ENCODE peak calls at places on chromosomes 7 and 10, in six cellular contexts. One of them, this sample, is unnamed.

GRCh38 chr10:123634221-123634620 is 31.9 kb upstream of the GPR26 start:
- DNase-seq in mesenchymal stem cell: no peak
- DNase-seq in mesendoderm: no peak
- DNase-seq in H1: no peak
- DNase-seq in IMR-90: no peak
- DNase-seq in H9: no peak
- DNase-seq in this sample: no peak

GRCh38 chr7:132751282-132751647 is 175.0 kb upstream of the PLXNA4 start:
- DNase-seq in H9: no peak
- DNase-seq in mesendoderm: peak
- DNase-seq in H1: peak
- DNase-seq in mesenchymal stem cell: no peak
- DNase-seq in IMR-90: no peak
- DNase-seq in this sample: peak

GRCh38 chr7:146960747-146961416 is 844.3 kb downstream of the CNTNAP2 start:
- DNase-seq in mesendoderm: peak
- DNase-seq in IMR-90: no peak
- DNase-seq in H9: peak
- DNase-seq in H1: peak
- DNase-seq in mesenchymal stem cell: no peak
- DNase-seq in this sample: no peak

GRCh38 chr7:22393825-22394458 is 37.0 kb upstream of the RAPGEF5 start:
- DNase-seq in IMR-90: peak
- DNase-seq in mesendoderm: peak
- DNase-seq in mesenchymal stem cell: no peak
- DNase-seq in H9: no peak
- DNase-seq in H1: no peak
- DNase-seq in this sample: no peak

GRCh38 chr10:128861018-128861565 is 605.9 kb upstream of the MGMT start:
- DNase-seq in mesendoderm: no peak
- DNase-seq in H1: peak
- DNase-seq in H9: no peak
- DNase-seq in IMR-90: no peak
- DNase-seq in mesenchymal stem cell: no peak
- DNase-seq in this sample: no peak

GRCh38 chr10:44960482-44961230 is 1.1 kb downstream of the RASSF4 start:
- DNase-seq in H9: peak
- DNase-seq in mesenchymal stem cell: no peak
- DNase-seq in H1: peak
- DNase-seq in IMR-90: no peak
- DNase-seq in mesendoderm: no peak
- DNase-seq in this sample: no peak

GRCh38 chr10:2111936-2112335 is 374.6 kb upstream of the ADARB2 start:
- DNase-seq in IMR-90: no peak
- DNase-seq in mesendoderm: peak
- DNase-seq in H1: no peak
- DNase-seq in H9: peak
- DNase-seq in mesenchymal stem cell: peak
- DNase-seq in this sample: no peak

GRCh38 chr10:100364735-100365391 is 17.8 kb downstream of the SCD start:
- DNase-seq in H9: peak
- DNase-seq in mesenchymal stem cell: peak
- DNase-seq in IMR-90: peak
- DNase-seq in mesendoderm: peak
- DNase-seq in H1: no peak
- DNase-seq in this sample: no peak

GRCh38 chr7:111392976-111393762 is 169.1 kb downstream of the IMMP2L start:
- DNase-seq in mesendoderm: peak
- DNase-seq in IMR-90: peak
- DNase-seq in H9: no peak
- DNase-seq in mesenchymal stem cell: peak
- DNase-seq in H1: no peak
- DNase-seq in this sample: peak

DNA sequence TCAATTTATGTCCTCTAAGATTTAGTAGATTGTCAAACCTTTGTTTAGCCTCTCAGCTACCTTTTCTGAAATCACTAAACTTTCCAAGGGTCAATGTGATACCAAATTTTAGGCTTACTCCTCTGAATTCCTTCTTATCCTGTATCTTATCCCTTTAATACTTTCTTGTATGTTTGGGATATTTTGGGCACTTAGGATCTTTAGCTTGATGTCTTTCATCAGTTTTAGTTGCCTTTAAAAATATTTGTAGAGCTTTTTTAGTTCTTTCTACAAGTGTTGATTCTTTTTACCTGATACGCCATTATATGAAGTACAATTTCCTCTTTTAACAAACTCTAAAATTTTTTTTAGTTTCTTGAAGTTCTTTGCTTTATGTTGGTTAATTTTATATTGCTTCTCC is 30.7 kb upstream of the HDAC9 start:
- DNase-seq in mesenchymal stem cell: no peak
- DNase-seq in mesendoderm: no peak
- DNase-seq in H1: no peak
- DNase-seq in H9: no peak
- DNase-seq in IMR-90: no peak
- DNase-seq in this sample: no peak
- H2BK15ac ChIP-seq in mesenchymal stem cell: no peak
- H2BK15ac ChIP-seq in mesendoderm: no peak
- H2BK15ac ChIP-seq in H1: no peak
- H2BK15ac ChIP-seq in H9: no peak
- H2BK15ac ChIP-seq in IMR-90: no peak
- H2BK15ac ChIP-seq in this sample: no peak

GRCh38 chr10:7117806-7118674 is 292.8 kb downstream of the SFMBT2 start:
- DNase-seq in mesendoderm: no peak
- DNase-seq in H1: no peak
- DNase-seq in IMR-90: no peak
- DNase-seq in mesenchymal stem cell: no peak
- DNase-seq in H9: no peak
- DNase-seq in this sample: no peak
- H2BK15ac ChIP-seq in mesendoderm: no peak
- H2BK15ac ChIP-seq in H1: no peak
- H2BK15ac ChIP-seq in IMR-90: no peak
- H2BK15ac ChIP-seq in mesenchymal stem cell: no peak
- H2BK15ac ChIP-seq in H9: no peak
- H2BK15ac ChIP-seq in this sample: no peak

GRCh38 chr10:23412223-23412622 is 26.7 kb upstream of the OTUD1 start:
- DNase-seq in H1: no peak
- DNase-seq in H9: no peak
- DNase-seq in IMR-90: peak
- DNase-seq in mesenchymal stem cell: peak
- DNase-seq in mesendoderm: no peak
- DNase-seq in this sample: no peak
- H2BK15ac ChIP-seq in H1: no peak
- H2BK15ac ChIP-seq in H9: no peak
- H2BK15ac ChIP-seq in IMR-90: no peak
- H2BK15ac ChIP-seq in mesenchymal stem cell: no peak
- H2BK15ac ChIP-seq in mesendoderm: no peak
- H2BK15ac ChIP-seq in this sample: no peak

DNA sequence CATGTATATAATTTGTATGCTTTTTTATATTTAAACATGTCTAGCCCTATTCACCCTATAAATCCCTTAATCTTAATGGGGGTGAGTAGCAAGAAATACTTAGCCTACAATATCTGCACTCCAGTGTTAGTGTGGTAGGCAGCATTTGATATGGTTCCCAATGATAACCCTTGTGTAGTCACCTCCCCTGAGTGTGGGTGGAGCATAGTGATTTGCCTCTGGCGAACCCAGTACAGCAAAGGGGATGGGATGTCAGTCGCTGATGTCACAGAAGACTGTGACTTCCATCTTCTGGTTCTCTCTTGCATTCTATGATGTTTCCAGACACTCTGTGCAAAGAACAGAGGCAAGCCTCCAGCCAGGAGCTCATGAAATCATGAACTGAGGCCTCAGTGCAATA is 211.2 kb downstream of the CRPPA start:
- DNase-seq in H9: no peak
- DNase-seq in mesenchymal stem cell: no peak
- DNase-seq in IMR-90: no peak
- DNase-seq in H1: no peak
- DNase-seq in mesendoderm: no peak
- DNase-seq in this sample: no peak
- H2BK15ac ChIP-seq in H9: no peak
- H2BK15ac ChIP-seq in mesenchymal stem cell: no peak
- H2BK15ac ChIP-seq in IMR-90: no peak
- H2BK15ac ChIP-seq in H1: no peak
- H2BK15ac ChIP-seq in mesendoderm: no peak
- H2BK15ac ChIP-seq in this sample: no peak